ENCODE peak calls at places on chromosomes 3 and 15, in four cellular contexts. X is Panc1, I is gastrocnemius medialis, U is epithelial cell of proximal tubule. B is an unnamed sample.

GRCh38 chr3:115800489-115801080 is 177.3 kb downstream of the GAP43 start:
- DNase-seq in X (no peak), I (no peak), U (no peak), B (peak; percentile 70)

GRCh38 chr3:174498638-174499037 is 360.5 kb upstream of the NAALADL2 start:
- DNase-seq in X (no peak), I (no peak), U (no peak), B (peak; percentile 49)

GRCh38 chr15:31236184-31237041 is 90.2 kb upstream of the KLF13 start:
- DNase-seq in X (no peak), I (peak; percentile 53), U (peak; percentile 68), B (peak; percentile 95)

GRCh38 chr3:175215833-175216232 is 356.7 kb downstream of the NAALADL2 start:
- DNase-seq in X (no peak), I (no peak), U (no peak), B (no peak)

GRCh38 chr3:65342084-65342683 is 654.4 kb upstream of the ADAMTS9 start:
- DNase-seq in X (peak; percentile 17), I (no peak), U (no peak), B (peak; percentile 22)

GRCh38 chr15:81160312-81161214 is 26.5 kb downstream of the CFAP161 start:
- DNase-seq in X (no peak), I (peak; percentile 61), U (no peak), B (peak; percentile 94)

GRCh38 chr3:111861396-111861795 is 2.3 kb downstream of the PHLDB2 start:
- DNase-seq in X (no peak), I (no peak), U (no peak), B (no peak)

GRCh38 chr3:122403489-122403888 is 12.4 kb downstream of the WDR5B start:
- DNase-seq in X (no peak), I (no peak), U (no peak), B (no peak)

GRCh38 chr3:186760883-186761447 is 22.4 kb upstream of the EIF4A2 start:
- DNase-seq in X (no peak), I (no peak), U (no peak), B (no peak)

GRCh38 chr3:123279121-123279520 is 77.4 kb downstream of the SEC22A start:
- DNase-seq in X (no peak), I (no peak), U (no peak), B (no peak)

GRCh38 chr15:50380089-50380488 is 25.1 kb upstream of the GABPB1 start:
- DNase-seq in X (no peak), I (no peak), U (no peak), B (peak; percentile 23)

GRCh38 chr3:142904639-142905441 is 16.0 kb upstream of the PCOLCE2 start:
- DNase-seq in X (no peak), I (no peak), U (no peak), B (no peak)

GRCh38 chr15:53412542-53412941 is 346.9 kb downstream of the WDR72 start:
- DNase-seq in X (no peak), I (no peak), U (no peak), B (no peak)

GRCh38 chr15:90113166-90113565 is 10.9 kb upstream of the IDH2 start:
- DNase-seq in X (no peak), I (no peak), U (no peak), B (no peak)

GRCh38 chr15:91199511-91199910 is 99.5 kb downstream of the SV2B start:
- DNase-seq in X (no peak), I (no peak), U (no peak), B (no peak)

GRCh38 chr3:25420168-25420567 is 7.9 kb upstream of the RARB start:
- DNase-seq in X (no peak), I (no peak), U (no peak), B (no peak)

GRCh38 chr3:33634262-33634661 is 83.8 kb downstream of the CLASP2 start:
- DNase-seq in X (no peak), I (no peak), U (no peak), B (no peak)

GRCh38 chr15:71198846-71199245 is 83.6 kb downstream of the THSD4 start:
- DNase-seq in X (no peak), I (no peak), U (no peak), B (no peak)

GRCh38 chr3:115246621-115247020 is 99.5 kb upstream of the ZBTB20 start:
- DNase-seq in X (no peak), I (no peak), U (no peak), B (peak; percentile 6)

GRCh38 chr3:194112120-194113106 is 23.5 kb upstream of the HES1 start:
- DNase-seq in X (no peak), I (no peak), U (peak; percentile 99), B (no peak)

GRCh38 chr15:73371812-73372211 is 3.1 kb upstream of the HCN4 start:
- DNase-seq in X (no peak), I (no peak), U (no peak), B (no peak)

GRCh38 chr15:22933641-22934061 is 46.5 kb downstream of the CYFIP1 start:
- DNase-seq in X (no peak), I (no peak), U (no peak), B (no peak)

GRCh38 chr3:172082269-172082668 is 42.9 kb downstream of the FNDC3B start:
- DNase-seq in X (no peak), I (peak; percentile 65), U (no peak), B (peak; percentile 100)

GRCh38 chr15:99708563-99708962 is 24.7 kb downstream of the LYSMD4 start:
- DNase-seq in X (no peak), I (peak; percentile 91), U (peak; percentile 73), B (peak; percentile 88)

GRCh38 chr3:6602329-6602728 is 258.6 kb upstream of the GRM7 start:
- DNase-seq in X (no peak), I (no peak), U (no peak), B (no peak)

GRCh38 chr3:27877122-27878011 is 155.2 kb upstream of the EOMES start:
- DNase-seq in X (no peak), I (no peak), U (no peak), B (no peak)

GRCh38 chr3:9247361-9248231 is 1.9 kb downstream of the SRGAP3 start:
- DNase-seq in X (no peak), I (peak; percentile 41), U (no peak), B (no peak)

GRCh38 chr3:181711325-181712135 is at the start of gene SOX2:
- DNase-seq in X (no peak), I (no peak), U (no peak), B (peak; percentile 17)

GRCh38 chr3:178072931-178073330 is 463.3 kb upstream of the KCNMB2 start:
- DNase-seq in X (no peak), I (no peak), U (no peak), B (peak; percentile 34)

GRCh38 chr3:129233538-129233937 is 15.9 kb upstream of the COPG1 start:
- DNase-seq in X (no peak), I (peak; percentile 56), U (no peak), B (no peak)

GRCh38 chr3:104816008-104816407 is 550.7 kb upstream of the ALCAM start:
- DNase-seq in X (no peak), I (no peak), U (no peak), B (no peak)

GRCh38 chr3:102354818-102355515 is 79.8 kb upstream of the ZPLD1 start:
- DNase-seq in X (peak; percentile 51), I (no peak), U (peak; percentile 75), B (peak; percentile 2)

GRCh38 chr3:8851703-8852102 is 82.3 kb upstream of the OXTR start:
- DNase-seq in X (no peak), I (no peak), U (no peak), B (peak; percentile 92)

GRCh38 chr3:126859415-126860246 is 123.3 kb upstream of the PLXNA1 start:
- DNase-seq in X (no peak), I (no peak), U (no peak), B (no peak)

GRCh38 chr3:17491601-17492000 is 250.8 kb downstream of the TBC1D5 start:
- DNase-seq in X (no peak), I (no peak), U (no peak), B (peak; percentile 11)

GRCh38 chr15:74726774-74727164 is 1.4 kb upstream of the CYP1A1 start:
- DNase-seq in X (no peak), I (no peak), U (no peak), B (no peak)

GRCh38 chr3:54621181-54621580 is 306.7 kb downstream of the LRTM1 start:
- DNase-seq in X (no peak), I (no peak), U (no peak), B (no peak)

GRCh38 chr3:143040264-143040879 is 39.0 kb downstream of the U2SURP start:
- DNase-seq in X (no peak), I (no peak), U (no peak), B (peak; percentile 45)

GRCh38 chr15:40829155-40829554 is 647 bp upstream of the PPP1R14D start:
- DNase-seq in X (no peak), I (no peak), U (no peak), B (no peak)
- H3K4me3 ChIP-seq in X (no peak overlapping the region), I (no peak overlapping the region), U (no peak overlapping the region), B (no peak overlapping the region)

GRCh38 chr3:13492976-13493866 is 13.1 kb downstream of the HDAC11 start:
- DNase-seq in X (no peak), I (no peak), U (no peak), B (no peak)

GRCh38 chr3:13495351-13495813 is 15.3 kb downstream of the HDAC11 start:
- DNase-seq in X (no peak), I (no peak), U (no peak), B (no peak)

GRCh38 chr3:13495921-13496723 is 16.0 kb downstream of the HDAC11 start:
- DNase-seq in X (peak; percentile 48), I (peak; percentile 82), U (peak; percentile 3), B (peak; percentile 87)

GRCh38 chr3:13493867-13494441 is 13.8 kb downstream of the HDAC11 start:
- DNase-seq in X (no peak), I (no peak), U (no peak), B (no peak)

GRCh38 chr3:13494463-13495350 is 14.6 kb downstream of the HDAC11 start:
- DNase-seq in X (no peak), I (no peak), U (no peak), B (peak; percentile 36)
- TF ChIP-seq CTCF in X (peak; percentile 82), I (peak; percentile 39), U (peak; percentile 63), B (peak; percentile 66)

DNA sequence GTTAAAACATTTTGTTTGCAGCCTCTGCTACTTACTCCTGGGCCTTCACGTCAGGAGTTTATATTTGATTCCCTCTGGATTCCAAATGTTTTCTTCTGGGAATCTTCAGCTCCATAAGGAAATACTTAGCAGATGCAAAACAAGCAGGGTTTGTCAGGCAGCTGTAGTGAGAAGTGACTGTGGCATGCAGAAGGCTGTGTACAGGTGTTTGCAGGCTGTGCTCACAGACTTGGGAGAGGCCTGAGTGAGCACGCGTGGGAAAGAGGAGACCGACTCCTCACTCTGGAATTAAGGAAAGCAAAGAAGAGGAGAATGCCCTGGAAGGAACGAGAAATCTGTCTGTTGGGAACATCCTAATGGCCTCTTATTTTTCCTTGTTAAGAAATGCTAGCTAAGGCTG is 82.4 kb downstream of the TGFBR2 start:
- DNase-seq in X (no peak), I (no peak), U (no peak), B (peak; percentile 82)
- H3K4me3 ChIP-seq in X (peak overlapping the region; percentile 3), I (no peak overlapping the region), U (no peak overlapping the region), B (no peak overlapping the region)

DNA sequence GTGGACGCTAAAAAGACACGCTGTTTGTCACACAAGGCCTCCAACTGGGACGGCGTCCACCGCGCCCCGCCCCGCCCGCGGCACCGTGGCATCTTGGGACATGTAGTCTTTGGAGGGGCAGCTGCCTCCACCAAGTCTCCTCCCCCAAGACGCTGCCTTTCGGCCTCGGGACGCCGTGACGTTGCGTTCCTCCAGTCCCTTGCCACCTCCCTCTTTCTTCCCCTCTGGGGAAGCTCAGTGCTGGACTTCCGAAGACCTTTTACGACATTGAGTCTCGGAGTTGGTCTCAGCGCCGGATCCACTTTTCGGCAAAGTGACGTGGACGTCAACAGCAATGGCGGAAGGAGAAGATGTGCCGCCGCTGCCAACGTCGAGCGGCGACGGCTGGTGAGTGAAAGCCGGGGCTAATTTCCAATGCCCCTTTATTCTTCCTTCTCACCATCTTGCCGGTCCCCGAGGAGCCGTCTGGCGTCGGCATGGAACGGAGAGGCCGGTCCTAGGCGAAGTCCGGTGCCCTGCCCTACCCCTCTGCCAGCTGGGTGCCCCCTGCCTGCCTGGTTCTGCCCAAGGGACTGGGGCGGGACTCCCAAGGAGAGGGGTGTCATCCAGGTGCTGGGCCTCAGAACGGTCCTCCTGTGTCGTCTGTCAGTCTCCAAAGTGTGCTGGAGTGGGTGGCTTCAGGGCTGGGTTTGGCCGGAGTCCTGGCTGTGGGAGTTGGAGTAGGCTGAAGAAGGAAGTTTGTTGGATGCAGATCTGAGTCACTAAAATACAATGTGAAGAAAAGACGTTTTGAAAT is at the start of gene TBC1D23:
- DNase-seq in X (peak; percentile 98), I (peak; percentile 100), U (peak; percentile 97), B (peak; percentile 100)
- TF ChIP-seq CTCF in X (no peak), I (no peak), U (no peak), B (no peak)

B was measured in AG10803.